ENCODE peak calls at places on chromosomes 2 and 18, in nine cellular contexts. V is heart left ventricle, L is spleen, H is suprapubic skin, S is prostate gland, R is uterus, A is body of pancreas, P is sigmoid colon, Y is IMR-90. O is an unnamed sample.

GRCh38 chr2:43226955-43227829 is 786 bp upstream of the ZFP36L2 start:
- DNase-seq in V (peak; percentile 96), L (peak; percentile 97), H (peak; percentile 97), S (peak; percentile 97), R (peak; percentile 92), A (peak; percentile 98), P (peak; percentile 99), Y (peak; percentile 68), O (peak; percentile 98)

GRCh38 chr2:31335921-31336570 is 78.5 kb downstream of the XDH start:
- DNase-seq in V (no peak), L (no peak), H (no peak), S (no peak), R (no peak), A (no peak), P (no peak), Y (peak; percentile 86), O (no peak)

GRCh38 chr2:64952896-64953482 is 36.2 kb upstream of the SLC1A4 start:
- DNase-seq in V (no peak), L (no peak), H (no peak), S (no peak), R (no peak), A (no peak), P (no peak), Y (peak; percentile 96), O (no peak)

GRCh38 chr2:152415231-152415642 is 80.3 kb downstream of the FMNL2 start:
- DNase-seq in V (no peak), L (no peak), H (no peak), S (no peak), R (no peak), A (peak; percentile 53), P (no peak), Y (peak; percentile 19), O (no peak)

GRCh38 chr18:70328169-70328568 is 39.3 kb downstream of the SOCS6 start:
- DNase-seq in V (no peak), L (no peak), H (no peak), S (no peak), R (no peak), A (no peak), P (no peak), Y (no peak), O (no peak)

GRCh38 chr2:29260151-29260772 is 145.0 kb downstream of the CLIP4 start:
- DNase-seq in V (no peak), L (no peak), H (no peak), S (no peak), R (no peak), A (no peak), P (peak; percentile 18), Y (peak; percentile 33), O (no peak)

GRCh38 chr18:48410095-48410920 is 1.1 kb upstream of the ZBTB7C start:
- DNase-seq in V (peak; percentile 94), L (peak; percentile 93), H (peak; percentile 94), S (peak; percentile 90), R (peak; percentile 84), A (peak; percentile 89), P (peak; percentile 94), Y (peak; percentile 72), O (peak; percentile 94)

GRCh38 chr2:110837421-110838409 is 105.3 kb downstream of the ACOXL start:
- DNase-seq in V (no peak), L (no peak), H (no peak), S (no peak), R (no peak), A (no peak), P (no peak), Y (no peak), O (no peak)

GRCh38 chr2:212906620-212907019 is 244.8 kb downstream of the IKZF2 start:
- DNase-seq in V (no peak), L (no peak), H (no peak), S (no peak), R (no peak), A (no peak), P (no peak), Y (no peak), O (no peak)

GRCh38 chr2:67256892-67257291 is 140.2 kb upstream of the ETAA1 start:
- DNase-seq in V (no peak), L (no peak), H (no peak), S (no peak), R (no peak), A (no peak), P (no peak), Y (peak; percentile 98), O (no peak)

GRCh38 chr2:72927619-72928537 is 10.6 kb downstream of the EMX1 start:
- DNase-seq in V (no peak), L (peak; percentile 47), H (no peak), S (no peak), R (no peak), A (no peak), P (peak; percentile 28), Y (no peak), O (no peak)

GRCh38 chr2:95314964-95315611 is 17.9 kb downstream of the KCNIP3 start:
- DNase-seq in V (no peak), L (peak; percentile 63), H (no peak), S (peak; percentile 59), R (no peak), A (peak; percentile 66), P (no peak), Y (peak; percentile 7), O (peak; percentile 69)

GRCh38 chr2:132465917-132466316 is 49.3 kb downstream of the GPR39 start:
- DNase-seq in V (no peak), L (no peak), H (no peak), S (no peak), R (no peak), A (no peak), P (no peak), Y (peak; percentile 29), O (no peak)

GRCh38 chr2:130831356-130831755 is 5.4 kb upstream of the ARHGEF4 start:
- DNase-seq in V (no peak), L (peak; percentile 59), H (no peak), S (no peak), R (no peak), A (no peak), P (no peak), Y (no peak), O (no peak)

DNA sequence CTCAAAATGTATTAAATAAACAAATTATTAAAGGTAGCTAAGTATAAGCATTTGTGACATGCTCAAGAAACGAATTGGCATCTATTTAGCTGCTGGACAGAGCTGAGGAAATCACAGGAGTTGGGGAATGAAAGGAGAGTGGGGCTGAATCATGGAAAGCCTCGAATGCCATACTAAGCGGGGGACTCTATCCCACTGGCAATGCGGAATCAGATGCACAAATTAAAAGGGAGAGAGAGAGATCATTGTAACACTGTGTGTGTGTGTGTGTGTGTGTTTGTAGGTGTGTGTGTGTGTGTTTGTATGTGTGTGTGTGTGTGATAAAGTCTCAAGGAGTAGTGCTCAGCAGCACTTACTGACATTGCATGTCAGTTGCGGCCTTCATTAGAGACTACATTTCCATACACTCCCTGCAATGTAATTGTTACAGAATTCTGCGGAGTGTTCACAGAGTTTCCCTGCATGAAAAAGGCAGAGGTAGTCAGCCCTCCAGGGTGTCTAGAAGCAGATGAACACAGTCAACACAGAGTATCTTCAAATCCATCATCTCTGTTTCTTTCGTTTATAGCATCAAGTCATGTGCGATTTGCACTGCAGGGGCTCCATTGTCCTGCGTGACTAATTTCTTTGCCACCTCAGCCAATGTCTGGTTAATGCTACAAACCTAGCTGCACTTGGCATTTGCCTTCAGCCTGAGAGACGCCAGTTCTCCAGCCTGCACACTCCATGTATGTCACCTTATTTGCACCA is 111.7 kb upstream of the CYRIA start:
- DNase-seq in V (no peak), L (no peak), H (no peak), S (no peak), R (no peak), A (no peak), P (no peak), Y (no peak), O (no peak)
- TF ChIP-seq CTCF in V (no peak), L (no peak), H (no peak), S (no peak), R (no peak), A (no peak), P (no peak), Y (no peak), O (no peak)

GRCh38 chr18:12359515-12359927 is 17.5 kb downstream of the AFG3L2 start:
- DNase-seq in V (no peak), L (no peak), H (no peak), S (no peak), R (no peak), A (no peak), P (no peak), Y (peak; percentile 62), O (no peak)
- TF ChIP-seq POLR2A in V (no peak), L (no peak), H (no peak), S (no peak), R (no peak), A (no peak), P (no peak), Y (no peak), O (no peak)

DNA sequence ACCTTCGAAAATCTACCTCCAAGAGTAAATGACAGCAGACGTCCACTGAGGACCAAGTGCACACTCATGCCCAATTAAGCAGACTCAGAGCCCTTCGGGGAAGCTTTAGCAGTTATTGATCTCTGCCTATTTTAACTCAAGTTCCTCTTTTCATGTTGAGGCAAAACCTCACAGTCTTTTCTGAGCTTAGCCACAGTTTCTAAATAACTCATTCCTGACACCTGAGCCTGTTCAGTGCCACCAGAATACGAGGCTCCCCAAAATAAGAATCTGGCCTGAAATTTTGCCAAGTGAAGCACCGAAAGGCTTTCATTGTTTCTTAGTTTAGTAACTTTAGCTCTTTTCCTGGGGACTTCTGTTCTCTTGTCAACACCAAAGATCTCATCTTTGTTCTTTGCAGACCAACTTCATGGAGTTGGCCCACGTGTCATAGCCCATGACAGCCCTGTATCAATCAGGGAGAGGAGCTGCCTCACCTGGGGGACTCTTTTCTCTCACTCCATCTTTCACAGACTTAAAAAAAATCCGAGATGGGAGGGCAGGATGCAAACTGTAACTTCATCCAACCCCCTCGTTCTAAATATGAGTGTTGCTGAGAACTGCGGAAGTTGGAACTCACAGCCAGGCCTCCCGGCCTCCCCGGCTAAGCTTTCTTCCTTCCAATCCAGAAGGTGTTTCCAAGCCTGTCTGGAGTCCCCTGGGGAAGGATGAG is 22.2 kb downstream of the INPP5D start:
- DNase-seq in V (no peak), L (no peak), H (no peak), S (no peak), R (no peak), A (no peak), P (no peak), Y (no peak), O (peak; percentile 37)
- H3K4me1 ChIP-seq in V (peaks cover 63% of the 10 kb centered on the region), L (peaks cover 100% of the 10 kb centered on the region), H (peaks cover 10% of the 10 kb centered on the region), S (no peaks in the 10 kb centered on the region), R (no peaks in the 10 kb centered on the region), A (peaks cover 4% of the 10 kb centered on the region), P (no peaks in the 10 kb centered on the region), Y (no peaks in the 10 kb centered on the region), O (no peaks in the 10 kb centered on the region)

GRCh38 chr2:16413947-16414346 is 251.7 kb downstream of the CYRIA start:
- DNase-seq in V (no peak), L (no peak), H (no peak), S (no peak), R (no peak), A (no peak), P (no peak), Y (no peak), O (no peak)

GRCh38 chr2:16411788-16412187 is 253.8 kb downstream of the CYRIA start:
- DNase-seq in V (no peak), L (no peak), H (no peak), S (no peak), R (no peak), A (no peak), P (no peak), Y (no peak), O (no peak)

GRCh38 chr2:16409849-16410248 is 255.8 kb downstream of the CYRIA start:
- DNase-seq in V (no peak), L (no peak), H (no peak), S (no peak), R (no peak), A (no peak), P (no peak), Y (no peak), O (no peak)

GRCh38 chr2:16413257-16413656 is 252.4 kb downstream of the CYRIA start:
- DNase-seq in V (peak; percentile 81), L (no peak), H (no peak), S (no peak), R (no peak), A (no peak), P (no peak), Y (no peak), O (no peak)

GRCh38 chr2:16412321-16413030 is 253.2 kb downstream of the CYRIA start:
- DNase-seq in V (no peak), L (no peak), H (no peak), S (no peak), R (no peak), A (no peak), P (no peak), Y (no peak), O (no peak)
- TF ChIP-seq CTCF in V (no peak), L (no peak), H (no peak), S (no peak), R (no peak), A (no peak), P (no peak), Y (no peak), O (no peak)

O was measured in right lobe of liver.